ENCODE peak calls at places on chromosomes 16 and 17, in eight cellular contexts. W is prostate gland, P is dorsolateral prefrontal cortex, A is SK-N-SH, U is mammary epithelial cell, N is A549, S is A673, T is fibroblast of lung. Z is an unnamed sample.

GRCh38 chr17:51118330-51119195 is 2.1 kb downstream of the SPAG9 start:
- DNase-seq in N (peak), W (peak), S (no peak), U (no peak), T (no peak), P (no peak), A (peak), Z (no peak)

GRCh38 chr16:25390761-25391160 is 133.1 kb upstream of the ZKSCAN2 start:
- DNase-seq in A (no peak), P (no peak), U (no peak), T (no peak), N (no peak), W (no peak), S (no peak), Z (no peak)

GRCh38 chr16:75580-76501 is 2.2 kb upstream of the MPG start:
- DNase-seq in N (no peak), T (peak), W (no peak), P (no peak), S (peak), U (no peak), A (peak), Z (peak)

GRCh38 chr16:74724820-74725549 is 24.3 kb upstream of the MLKL start:
- DNase-seq in S (no peak), A (no peak), P (peak), U (peak), N (no peak), W (no peak), T (peak), Z (peak)

GRCh38 chr16:54734156-54734555 is 196.5 kb upstream of the IRX5 start:
- DNase-seq in A (no peak), P (no peak), W (no peak), S (no peak), U (peak), T (no peak), N (no peak), Z (no peak)

GRCh38 chr17:48724241-48725004 is 1.4 kb downstream of the PRAC2 start:
- DNase-seq in N (peak), S (peak), P (peak), T (peak), W (peak), A (peak), U (peak), Z (peak)

GRCh38 chr16:13148836-13149235 is 247.4 kb downstream of the SHISA9 start:
- DNase-seq in S (no peak), A (no peak), P (no peak), U (no peak), W (no peak), T (no peak), N (peak), Z (no peak)

GRCh38 chr16:81547919-81548216 is 103.3 kb downstream of the CMIP start:
- DNase-seq in S (no peak), T (no peak), N (no peak), A (no peak), U (no peak), P (no peak), W (no peak), Z (no peak)

GRCh38 chr16:71707199-71707598 is 17.3 kb downstream of the PHLPP2 start:
- DNase-seq in S (peak), W (no peak), N (no peak), T (no peak), P (no peak), A (no peak), U (no peak), Z (no peak)

GRCh38 chr17:57045868-57046671 is 39.0 kb upstream of the AKAP1 start:
- DNase-seq in W (no peak), S (no peak), T (no peak), A (peak), U (peak), N (no peak), P (no peak), Z (no peak)

GRCh38 chr17:77382966-77383612 is 242.3 kb downstream of the SEC14L1 start:
- DNase-seq in A (no peak), N (no peak), P (no peak), S (no peak), U (peak), W (no peak), T (peak), Z (no peak)

GRCh38 chr17:2912754-2913153 is 116.5 kb downstream of the RAP1GAP2 start:
- DNase-seq in T (no peak), A (no peak), U (no peak), S (no peak), P (no peak), N (no peak), W (no peak), Z (no peak)

GRCh38 chr17:48539177-48539576 is 5.7 kb downstream of the HOXB2 start:
- DNase-seq in T (peak), N (no peak), S (no peak), A (no peak), W (no peak), U (peak), P (no peak), Z (no peak)

GRCh38 chr17:32483451-32484019 is 3.3 kb upstream of the CDK5R1 start:
- DNase-seq in A (peak), T (peak), U (no peak), W (peak), P (peak), N (peak), S (peak), Z (peak)

GRCh38 chr17:34811561-34811960 is 149.7 kb downstream of the CCT6B start:
- DNase-seq in W (no peak), N (no peak), T (no peak), P (no peak), A (no peak), U (no peak), S (no peak), Z (no peak)

GRCh38 chr16:81715358-81716196 is 63.5 kb upstream of the PLCG2 start:
- DNase-seq in S (no peak), P (no peak), T (no peak), N (no peak), A (no peak), W (no peak), U (no peak), Z (no peak)

GRCh38 chr17:36980281-36980761 is 31.6 kb downstream of the AATF start:
- DNase-seq in S (no peak), N (peak), W (no peak), A (no peak), T (peak), U (no peak), P (no peak), Z (no peak)

GRCh38 chr17:880871-881269 is 98.7 kb downstream of the NXN start:
- DNase-seq in P (no peak), S (no peak), T (no peak), N (no peak), A (no peak), W (no peak), U (no peak), Z (no peak)

GRCh38 chr16:56107944-56108583 is 83.2 kb upstream of the GNAO1 start:
- DNase-seq in N (no peak), A (no peak), U (no peak), W (no peak), T (no peak), P (peak), S (no peak), Z (no peak)

GRCh38 chr16:28898266-28898665 is 20.0 kb downstream of the ATP2A1 start:
- DNase-seq in S (no peak), N (no peak), W (no peak), U (no peak), A (no peak), T (no peak), P (no peak), Z (no peak)

GRCh38 chr17:29322363-29322762 is 28.4 kb upstream of the NUFIP2 start:
- DNase-seq in S (no peak), W (no peak), U (no peak), N (no peak), A (no peak), T (no peak), P (no peak), Z (no peak)

GRCh38 chr16:28202147-28202746 is 9.5 kb downstream of the XPO6 start:
- DNase-seq in U (no peak), P (no peak), A (no peak), N (peak), S (no peak), T (no peak), W (no peak), Z (no peak)

GRCh38 chr17:50297407-50297865 is 23.2 kb downstream of the TMEM92 start:
- DNase-seq in P (peak), T (peak), N (peak), U (no peak), S (peak), A (peak), W (peak), Z (peak)

GRCh38 chr17:45224671-45225050 is 3.0 kb downstream of the FMNL1 start:
- DNase-seq in S (no peak), P (no peak), W (no peak), T (no peak), U (no peak), N (no peak), A (no peak), Z (no peak)

GRCh38 chr17:42775534-42776098 is 2.4 kb downstream of the VPS25 start:
- DNase-seq in U (no peak), P (no peak), N (no peak), A (no peak), T (no peak), W (no peak), S (no peak), Z (no peak)

GRCh38 chr16:23670137-23670776 is 8.4 kb upstream of the PLK1 start:
- DNase-seq in N (no peak), A (no peak), T (peak), S (no peak), P (no peak), U (peak), W (no peak), Z (peak)

GRCh38 chr16:12672986-12673385 is 130.7 kb downstream of the CPPED1 start:
- DNase-seq in A (no peak), W (no peak), S (no peak), U (no peak), P (no peak), T (no peak), N (no peak), Z (no peak)

GRCh38 chr16:57797526-57798266 is 4.6 kb downstream of the KIFC3 start:
- DNase-seq in P (no peak), W (peak), T (no peak), A (no peak), S (peak), U (peak), N (peak), Z (peak)

GRCh38 chr16:9062301-9062700 is 29.1 kb upstream of the HAPSTR1 start:
- DNase-seq in P (no peak), N (no peak), A (no peak), U (no peak), T (no peak), W (no peak), S (no peak), Z (no peak)

GRCh38 chr16:728131-728889 is 1.4 kb downstream of the HAGHL start:
- DNase-seq in T (peak), S (peak), P (peak), U (peak), N (peak), W (peak), A (peak), Z (peak)

GRCh38 chr17:58513391-58513912 is 986 bp downstream of the MTMR4 start:
- DNase-seq in P (no peak), T (no peak), S (peak), W (no peak), A (peak), N (no peak), U (no peak), Z (no peak)

GRCh38 chr16:1923299-1924034 is 5.3 kb upstream of the HS3ST6 start:
- DNase-seq in N (peak), U (no peak), W (no peak), A (peak), S (peak), T (peak), P (no peak), Z (peak)
- TF ChIP-seq CTCF in N (peak), U (peak), W (no peak), A (peak), S (peak), T (peak), P (peak), Z (peak)

GRCh38 chr16:85975421-85976100 is 76.6 kb downstream of the IRF8 start:
- DNase-seq in S (no peak), N (peak), A (no peak), W (no peak), T (no peak), U (no peak), P (no peak), Z (no peak)
- H3K27ac ChIP-seq in S (no peak), N (peak), A (no peak), W (no peak), T (no peak), U (no peak), P (no peak), Z (no peak)

GRCh38 chr17:16428098-16428882 is 12.9 kb downstream of the TRPV2 start:
- DNase-seq in A (peak), W (no peak), T (peak), U (no peak), P (peak), N (peak), S (peak), Z (no peak)
- TF ChIP-seq CTCF in A (peak), W (no peak), T (peak), U (peak), P (peak), N (peak), S (peak), Z (peak)

DNA sequence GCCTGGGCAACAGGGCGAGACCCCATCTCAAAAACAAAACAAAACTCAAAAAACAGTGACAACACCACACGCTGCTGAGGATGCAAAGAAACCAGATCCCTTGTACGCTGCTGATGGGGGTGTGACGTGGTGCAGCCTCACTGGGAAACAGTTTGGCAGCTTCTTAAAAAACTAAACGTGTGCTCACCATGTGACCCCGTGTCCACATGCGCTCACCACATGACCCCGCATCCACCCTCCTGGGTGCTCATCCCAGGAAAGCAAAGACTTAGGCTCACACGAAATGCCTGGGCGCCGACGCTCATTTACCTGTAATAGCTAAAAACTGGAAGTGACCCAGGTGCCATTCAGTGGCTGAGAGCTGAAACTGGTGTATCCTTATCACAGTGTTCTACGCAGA is 19.9 kb upstream of the RPL13 start:
- DNase-seq in N (no peak), A (no peak), S (no peak), U (no peak), T (no peak), W (no peak), P (no peak), Z (no peak)
- H3K27ac ChIP-seq in N (no peak), A (no peak), S (no peak), U (no peak), T (no peak), W (no peak), P (no peak), Z (no peak)

GRCh38 chr17:78923660-78924453 is 1.3 kb downstream of the TIMP2 start:
- DNase-seq in N (peak), T (no peak), P (no peak), U (peak), A (peak), W (peak), S (no peak), Z (peak)

GRCh38 chr17:78924481-78925151 is 571 bp downstream of the TIMP2 start:
- DNase-seq in S (peak), A (peak), T (no peak), U (no peak), N (no peak), P (no peak), W (no peak), Z (no peak)

GRCh38 chr17:78925662-78926555 is 722 bp upstream of the TIMP2 start:
- DNase-seq in N (peak), A (peak), S (peak), U (no peak), T (peak), P (peak), W (no peak), Z (no peak)

GRCh38 chr17:78922876-78923498 is 2.2 kb downstream of the TIMP2 start:
- DNase-seq in S (no peak), U (no peak), T (no peak), W (no peak), P (no peak), N (no peak), A (no peak), Z (no peak)

DNA sequence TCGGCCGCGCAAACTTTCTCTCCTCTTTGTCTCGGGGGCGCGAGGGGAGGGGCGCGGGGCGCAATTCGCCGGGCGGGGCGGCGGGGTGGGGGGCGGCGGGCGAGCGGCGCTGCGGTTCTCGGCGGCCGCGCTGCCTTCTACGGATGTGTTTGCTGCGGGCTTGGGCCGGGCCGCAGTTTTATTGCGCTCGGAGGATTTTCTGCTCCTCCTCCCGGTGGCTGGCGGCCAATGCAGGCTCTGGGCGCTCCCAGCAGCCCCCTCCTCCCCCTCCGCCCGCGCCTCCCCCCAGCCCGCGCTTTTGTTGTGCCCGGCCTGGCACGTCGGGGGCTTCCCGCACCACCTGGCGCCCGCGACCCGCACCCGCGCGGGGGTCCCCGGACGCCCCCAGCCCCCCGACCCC is at the start of gene TIMP2:
- DNase-seq in A (peak), T (peak), P (peak), W (peak), S (peak), N (peak), U (no peak), Z (peak)
- TF ChIP-seq CTCF in A (no peak), T (peak), P (peak), W (no peak), S (no peak), N (no peak), U (no peak), Z (no peak)

DNA sequence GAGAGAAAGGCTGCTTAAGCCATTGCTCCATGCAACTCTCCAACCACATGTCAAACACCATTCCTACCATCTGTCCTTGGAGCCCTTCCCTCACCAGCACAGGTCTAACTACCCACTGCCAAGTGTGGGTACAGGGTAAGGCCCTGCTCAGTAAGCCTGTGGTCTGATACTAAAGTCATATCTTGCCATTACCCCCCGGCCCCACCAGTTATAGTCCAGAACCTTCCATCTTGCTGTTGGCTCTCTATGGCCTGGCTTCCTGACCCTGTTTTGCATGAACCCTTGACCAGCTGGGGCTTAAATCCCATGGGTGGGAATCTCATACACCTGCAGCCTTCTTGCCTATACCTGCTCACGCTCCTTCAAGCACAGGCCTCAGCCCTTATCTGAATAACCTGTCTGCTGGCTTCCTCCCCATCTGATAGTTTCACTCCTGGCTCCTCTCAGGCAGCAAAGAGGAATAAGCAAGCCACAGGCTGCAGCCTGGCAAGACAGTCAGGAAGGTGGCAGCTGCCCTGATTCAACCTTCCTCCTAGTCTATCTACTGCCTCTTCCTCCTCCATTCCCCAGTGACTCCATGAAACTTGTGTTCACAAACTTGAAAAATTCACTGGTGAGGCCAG is 64.1 kb downstream of the ZFHX3 start:
- DNase-seq in N (no peak), T (no peak), A (no peak), P (no peak), W (peak), S (no peak), U (no peak), Z (no peak)
- H3K27ac ChIP-seq in N (no peak), T (no peak), A (no peak), P (no peak), W (peak), S (no peak), U (no peak), Z (no peak)

Z was measured in RWPE1.